ENCODE peak calls at places on chromosomes 16 and 17, in five cellular contexts. B is endothelial cell of umbilical vein, H is uterus, T is body of pancreas, A is IMR-90. K is an unnamed sample.

GRCh38 chr16:47779201-47780016 is 318.3 kb downstream of the PHKB start:
- DNase-seq in B (peak), H (no peak), A (peak), T (no peak), K (no peak)

GRCh38 chr16:69181-69580 is 3.2 kb downstream of the RHBDF1 start:
- DNase-seq in T (no peak), A (no peak), B (no peak), H (no peak), K (no peak)

GRCh38 chr17:22459953-22460350 is 767.6 kb downstream of the KCNJ18 start:
- DNase-seq in B (no peak), H (no peak), A (no peak), T (no peak), K (no peak)

GRCh38 chr17:57701121-57701520 is 44.0 kb downstream of the CCDC182 start:
- DNase-seq in T (no peak), B (no peak), A (no peak), H (no peak), K (no peak)

GRCh38 chr16:71216714-71217113 is 13.8 kb downstream of the HYDIN start:
- DNase-seq in A (no peak), T (no peak), B (no peak), H (no peak), K (no peak)

GRCh38 chr16:87192418-87193073 is 124.6 kb downstream of the C16orf95 start:
- DNase-seq in T (no peak), H (no peak), A (no peak), B (no peak), K (no peak)

GRCh38 chr16:67733734-67734470 is 14.8 kb upstream of the GFOD2 start:
- DNase-seq in B (no peak), H (no peak), A (no peak), T (no peak), K (no peak)

GRCh38 chr17:63433746-63434591 is 12.1 kb downstream of the CYB561 start:
- DNase-seq in A (peak), H (peak), B (no peak), T (peak), K (no peak)

GRCh38 chr16:54121539-54122295 is 164.9 kb downstream of the IRX3 start:
- DNase-seq in B (no peak), A (no peak), T (no peak), H (no peak), K (no peak)

GRCh38 chr16:75104836-75105235 is 11.7 kb downstream of the LDHD start:
- DNase-seq in A (no peak), B (no peak), T (no peak), H (peak), K (no peak)

GRCh38 chr16:11211977-11212818 is 43.8 kb downstream of the SOCS1 start:
- DNase-seq in B (no peak), H (no peak), T (no peak), A (no peak), K (no peak)

GRCh38 chr16:53159781-53160436 is 105.1 kb downstream of the CHD9 start:
- DNase-seq in H (peak), A (peak), B (peak), T (no peak), K (no peak)

GRCh38 chr17:3935140-3935542 is 18.9 kb upstream of the P2RX1 start:
- DNase-seq in A (peak), B (peak), H (no peak), T (peak), K (peak)

GRCh38 chr16:85719605-85720318 is 31.0 kb upstream of the GINS2 start:
- DNase-seq in B (no peak), A (no peak), H (no peak), T (no peak), K (no peak)

DNA sequence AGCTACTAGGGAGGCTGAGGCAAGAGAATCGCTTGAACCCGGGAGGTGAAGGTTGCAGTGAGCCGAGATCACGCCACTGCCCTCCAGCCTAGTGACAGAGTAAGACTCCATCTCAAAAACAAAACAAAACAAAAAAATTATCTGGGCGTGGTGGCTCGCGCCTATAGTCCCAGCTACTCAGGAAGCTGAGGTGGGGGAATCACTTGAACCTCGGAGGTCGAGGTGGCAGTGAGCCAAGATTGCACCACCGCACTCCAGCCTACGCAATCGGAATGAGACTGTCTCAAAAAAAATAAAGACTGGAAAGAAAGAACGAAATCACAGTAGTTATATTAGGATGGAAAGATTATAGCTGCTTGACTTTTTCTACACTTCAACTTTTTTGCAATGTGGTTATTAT is 18.9 kb downstream of the COG1 start:
- DNase-seq in H (no peak), T (no peak), B (no peak), A (no peak), K (peak)
- H3K27ac ChIP-seq in H (no peak), T (no peak), B (no peak), A (no peak), K (no peak)

GRCh38 chr17:45894022-45894784 is at the start of gene MAPT:
- DNase-seq in T (peak), H (peak), B (peak), A (peak), K (peak)
- TF ChIP-seq POLR2A in T (peak), H (peak), B (peak), A (no peak), K (no peak)

DNA sequence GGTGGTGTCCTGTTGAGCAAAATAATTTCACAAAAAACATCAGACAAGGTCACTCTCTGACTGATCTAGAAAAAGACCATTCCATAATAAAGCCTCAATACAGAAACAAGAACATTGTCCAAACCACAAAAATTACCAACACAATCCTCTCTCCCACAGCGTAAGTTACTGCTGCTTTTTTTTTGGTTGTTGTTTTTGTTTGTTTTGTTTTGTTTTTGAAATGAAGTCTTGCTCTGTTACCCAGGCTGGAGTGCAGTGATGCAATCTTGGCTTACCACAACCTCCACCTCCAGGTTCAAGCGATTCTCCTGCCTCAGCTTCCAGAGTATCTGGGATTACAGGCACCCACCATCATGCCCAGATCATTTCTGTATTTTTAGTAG is 1.5 kb upstream of the KCTD13 start:
- DNase-seq in T (no peak), H (no peak), A (no peak), B (no peak), K (no peak)
- H3K27ac ChIP-seq in T (peak), H (peak), A (no peak), B (no peak), K (peak)

DNA sequence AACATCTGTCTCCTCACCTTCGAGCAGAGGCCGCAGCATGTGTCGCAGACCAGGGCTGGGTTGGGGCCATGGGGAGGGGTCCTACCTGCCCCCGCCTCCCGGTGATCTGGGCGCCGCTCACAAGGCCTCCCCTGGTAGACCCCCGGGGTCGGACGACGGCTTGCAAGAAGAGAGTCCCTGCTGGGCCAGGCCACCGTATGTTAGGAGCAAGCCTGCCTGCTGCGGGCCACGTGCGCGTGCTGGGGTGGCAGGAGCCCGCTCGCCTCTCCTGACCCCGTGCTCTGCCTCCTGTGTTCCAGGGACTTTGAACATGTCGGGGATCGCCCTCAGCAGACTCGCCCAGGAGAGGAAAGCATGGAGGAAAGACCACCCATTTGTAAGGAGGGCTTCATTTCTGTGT is 4.3 kb downstream of the UBE2I start:
- DNase-seq in A (no peak), T (no peak), H (no peak), B (no peak), K (no peak)
- TF ChIP-seq POLR2A in A (no peak), T (no peak), H (no peak), B (no peak), K (no peak)

DNA sequence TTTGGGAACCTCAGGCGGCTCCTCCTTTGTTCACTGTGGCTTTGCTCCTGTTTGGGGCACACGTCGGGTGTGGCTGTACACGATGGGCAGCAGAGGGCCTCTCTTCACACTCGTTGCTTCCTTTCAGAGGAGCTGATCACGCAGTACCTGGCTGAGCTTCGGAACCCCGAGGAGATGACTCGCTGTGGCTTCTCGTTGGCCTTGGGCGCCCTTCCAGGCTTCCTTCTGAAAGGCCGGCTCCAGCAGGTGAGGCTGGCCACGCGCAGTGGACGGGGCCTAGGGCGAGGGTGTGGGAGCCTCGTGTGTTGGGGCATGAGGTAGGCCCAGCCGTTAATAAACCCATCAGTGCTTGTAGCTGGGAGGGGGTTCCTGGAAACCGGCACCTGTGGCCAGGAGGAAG is 85.0 kb upstream of the ZNF750 start:
- DNase-seq in A (no peak), B (no peak), H (no peak), T (peak), K (no peak)
- H3K27ac ChIP-seq in A (no peak), B (no peak), H (no peak), T (no peak), K (no peak)

GRCh38 chr16:57798267-57798810 is 4.0 kb downstream of the KIFC3 start:
- DNase-seq in H (no peak), A (no peak), B (no peak), T (no peak), K (no peak)

GRCh38 chr16:57798953-57799618 is 3.2 kb downstream of the KIFC3 start:
- DNase-seq in T (no peak), B (no peak), H (no peak), A (no peak), K (no peak)

GRCh38 chr16:57799619-57800212 is 2.6 kb downstream of the KIFC3 start:
- DNase-seq in T (no peak), B (no peak), H (no peak), A (no peak), K (no peak)

GRCh38 chr16:57797216-57797525 is 5.1 kb downstream of the KIFC3 start:
- DNase-seq in H (no peak), B (no peak), A (no peak), T (no peak), K (no peak)

DNA sequence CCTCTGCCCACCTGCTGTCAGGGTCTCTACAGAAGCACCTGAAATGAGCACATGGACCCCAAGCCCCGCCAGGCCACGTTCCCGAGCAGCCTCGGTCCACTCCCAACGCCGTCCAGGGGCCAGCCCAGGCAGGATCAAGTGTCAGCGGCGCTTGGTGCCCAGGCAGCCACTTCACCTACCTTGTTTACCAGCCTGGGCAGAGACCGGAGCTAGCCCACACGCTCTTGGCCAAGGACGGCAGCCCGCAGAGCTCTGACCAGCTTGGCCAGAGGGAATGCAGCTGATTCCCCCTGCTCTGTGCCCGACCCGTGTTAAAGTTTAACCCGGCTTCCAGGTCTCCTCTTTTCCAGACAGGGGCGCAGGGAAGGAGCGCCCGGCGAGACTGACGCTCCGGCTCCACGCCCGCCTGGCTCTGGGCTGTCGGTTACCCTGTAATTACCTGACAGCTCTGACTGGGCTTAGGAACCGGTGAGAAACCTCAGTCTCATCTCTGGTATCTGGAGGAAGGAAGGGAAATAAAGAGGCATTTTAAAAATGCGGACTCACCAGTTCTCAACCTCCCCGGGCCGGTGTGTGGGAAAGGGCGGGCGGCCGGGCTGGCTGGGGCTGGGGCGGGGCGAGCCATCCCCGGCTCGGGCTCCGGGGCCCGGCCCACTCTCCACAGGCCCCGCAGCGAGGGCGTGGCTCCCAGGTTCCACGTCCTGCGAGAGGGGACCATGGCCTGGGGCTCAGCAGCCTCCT is 4.6 kb downstream of the KIFC3 start:
- DNase-seq in T (peak), A (no peak), B (no peak), H (no peak), K (peak)
- TF ChIP-seq POLR2A in T (peak), A (no peak), B (no peak), H (no peak), K (peak)

GRCh38 chr17:77320501-77321256 is 179.9 kb downstream of the SEC14L1 start:
- DNase-seq in B (no peak), A (no peak), H (peak), T (no peak), K (peak)
- H3K27ac ChIP-seq in B (no peak), A (peak), H (peak), T (peak), K (peak)

DNA sequence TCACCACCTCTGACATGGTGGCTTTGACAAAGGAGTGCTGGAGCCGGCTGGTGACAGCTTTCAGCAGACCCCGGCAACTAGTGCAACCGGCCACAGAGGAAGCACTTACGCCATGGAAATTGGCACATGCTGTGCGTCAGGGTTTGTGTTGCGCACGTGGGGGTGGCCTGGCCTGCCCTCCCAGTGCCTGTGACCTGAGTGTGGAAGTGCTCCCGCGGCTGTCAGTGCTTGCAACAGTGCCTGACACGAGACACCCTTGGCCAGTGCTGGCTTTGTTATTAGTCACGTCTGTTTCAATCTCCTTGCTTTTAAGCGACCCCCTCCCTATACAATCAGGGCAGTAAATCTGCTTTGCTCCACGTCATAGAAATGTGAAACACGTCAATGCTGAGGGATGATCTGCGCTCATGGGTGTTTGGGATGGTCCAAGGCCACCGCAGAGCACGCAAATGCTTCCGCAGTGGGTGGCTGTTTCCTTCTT is 64.2 kb downstream of the PGS1 start:
- DNase-seq in H (peak), A (peak), T (peak), B (no peak), K (no peak)
- TF ChIP-seq POLR2A in H (no peak), A (no peak), T (peak), B (no peak), K (no peak)

DNA sequence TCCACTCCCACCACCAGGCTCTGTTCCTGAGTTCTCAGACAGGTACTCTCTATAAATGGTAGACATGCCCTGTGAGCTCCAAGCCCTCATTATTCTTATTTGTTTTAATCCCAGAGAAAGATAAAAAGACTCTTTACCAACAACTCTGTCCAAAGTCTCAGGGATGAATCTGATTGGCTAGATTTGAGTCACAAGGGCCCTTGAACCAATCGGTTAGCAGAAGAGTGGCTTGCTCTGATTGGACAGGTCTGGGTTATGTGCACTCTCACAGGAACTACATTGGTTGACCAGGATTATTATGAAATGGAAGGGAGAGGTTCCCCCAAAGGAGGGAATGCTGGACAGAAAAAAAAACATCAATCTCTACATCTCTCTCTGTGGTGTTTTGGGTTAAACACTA is 7.5 kb downstream of the COTL1 start:
- DNase-seq in B (no peak), A (no peak), T (no peak), H (no peak), K (no peak)
- H3K27ac ChIP-seq in B (no peak), A (no peak), T (no peak), H (no peak), K (no peak)

DNA sequence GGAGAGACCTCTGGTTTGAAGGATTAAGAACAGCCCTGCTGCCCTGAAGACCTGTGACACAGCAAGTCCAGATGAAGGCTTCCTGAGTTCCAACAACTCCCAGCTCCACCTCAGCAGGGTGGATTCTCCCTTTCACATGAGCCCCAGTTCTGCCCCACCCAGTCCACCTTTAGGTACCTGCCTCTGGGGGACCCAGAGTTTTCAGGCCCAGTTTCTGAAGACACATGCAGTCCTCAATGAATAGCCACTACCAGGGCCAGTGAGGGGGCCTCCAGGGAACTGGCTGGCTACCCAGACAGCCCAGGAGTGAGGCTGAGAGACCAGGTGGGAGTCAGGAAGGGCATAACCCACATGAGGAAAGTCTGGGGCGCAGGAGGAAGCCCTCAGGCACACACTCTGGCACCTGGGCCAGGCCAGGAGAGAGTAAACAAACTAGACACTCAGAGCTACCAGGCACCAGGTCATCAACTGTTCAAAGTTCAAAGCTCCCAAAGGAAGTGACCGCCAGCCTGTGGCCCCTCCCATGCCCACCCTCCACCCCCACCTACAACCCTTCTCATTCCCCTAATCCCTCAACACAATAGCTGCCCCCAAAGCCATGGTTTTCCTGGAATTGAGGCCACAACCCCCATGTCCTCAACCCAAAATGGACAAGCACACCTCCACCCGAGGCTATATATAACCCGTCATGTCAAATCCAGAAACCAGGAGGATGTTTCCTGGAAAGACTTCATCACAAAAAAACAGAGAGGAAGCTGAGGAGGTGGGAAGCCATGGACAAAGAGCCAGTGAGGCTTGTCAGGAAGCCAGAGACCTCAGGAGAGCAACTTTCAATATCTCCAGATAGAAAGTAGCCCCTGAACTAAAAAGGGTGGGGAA is 2.1 kb downstream of the MYO18A start:
- DNase-seq in H (peak), B (no peak), T (peak), A (no peak), K (no peak)
- TF ChIP-seq POLR2A in H (no peak), B (no peak), T (peak), A (no peak), K (no peak)